ENCODE peak calls at places on chromosomes 13 and 19, in nine cellular contexts. V is kidney tubule cell; I is astrocyte of the hippocampus; A is T-helper 2 cell; Y is tibial artery; O is spleen; J is NCI-H774; R is NCI-H1105 treated with DMSO at 0.1 percent for 48 hours; Q is stimulated activated naive CD4-positive, alpha-beta T cell. K is an unnamed sample.

GRCh38 chr19:35213678-35214632 is 14.6 kb downstream of the FAM187B start:
- DNase-seq in V (peak), I (peak), A (peak), Y (peak), O (peak), J (no peak), R (peak), Q (peak), K (peak)

GRCh38 chr13:92807343-92807742 is 419.3 kb upstream of the GPC6 start:
- DNase-seq in V (no peak), I (peak), A (no peak), Y (no peak), O (no peak), J (no peak), R (no peak), Q (no peak), K (no peak)

GRCh38 chr13:49308977-49309408 is 61.3 kb downstream of the CDADC1 start:
- DNase-seq in V (peak), I (no peak), A (no peak), Y (peak), O (no peak), J (no peak), R (no peak), Q (no peak), K (no peak)

GRCh38 chr19:32018014-32018413 is 327.4 kb upstream of the ZNF507 start:
- DNase-seq in V (peak), I (peak), A (no peak), Y (no peak), O (no peak), J (no peak), R (no peak), Q (no peak), K (no peak)

GRCh38 chr13:23618341-23618740 is 48.1 kb downstream of the TNFRSF19 start:
- DNase-seq in V (peak), I (peak), A (no peak), Y (no peak), O (no peak), J (no peak), R (no peak), Q (no peak), K (no peak)

GRCh38 chr13:21800847-21801616 is 130.2 kb downstream of the FGF9 start:
- DNase-seq in V (peak), I (peak), A (no peak), Y (no peak), O (no peak), J (no peak), R (no peak), Q (no peak), K (no peak)

GRCh38 chr13:94303644-94304174 is 175.8 kb downstream of the DCT start:
- DNase-seq in V (peak), I (no peak), A (no peak), Y (no peak), O (no peak), J (no peak), R (no peak), Q (no peak), K (no peak)

GRCh38 chr19:38658462-38659306 is 11.2 kb downstream of the ACTN4 start:
- DNase-seq in V (peak), I (peak), A (no peak), Y (peak), O (no peak), J (peak), R (peak), Q (no peak), K (no peak)

GRCh38 chr13:113956571-113956970 is 17.3 kb downstream of the C13orf46 start:
- DNase-seq in V (no peak), I (no peak), A (no peak), Y (no peak), O (peak), J (no peak), R (no peak), Q (no peak), K (no peak)

GRCh38 chr13:35781044-35781443 is 304.6 kb upstream of the MAB21L1 start:
- DNase-seq in V (no peak), I (no peak), A (no peak), Y (no peak), O (no peak), J (no peak), R (no peak), Q (no peak), K (no peak)

GRCh38 chr19:57477191-57478008 is at the start of gene ZNF772:
- DNase-seq in V (peak), I (peak), A (peak), Y (peak), O (peak), J (peak), R (peak), Q (peak), K (peak)

GRCh38 chr13:87669379-87669978 is 1.7 kb upstream of the SLITRK5 start:
- DNase-seq in V (peak), I (peak), A (no peak), Y (no peak), O (no peak), J (no peak), R (peak), Q (no peak), K (no peak)

GRCh38 chr19:48190288-48191284 is 20.1 kb downstream of the ZSWIM9 start:
- DNase-seq in V (peak), I (peak), A (peak), Y (no peak), O (no peak), J (no peak), R (no peak), Q (peak), K (peak)

GRCh38 chr13:98399756-98400155 is 177.2 kb downstream of the STK24 start:
- DNase-seq in V (no peak), I (no peak), A (no peak), Y (no peak), O (no peak), J (no peak), R (no peak), Q (no peak), K (no peak)

GRCh38 chr13:89899302-89900103 is 1448.0 kb upstream of the MIR17HG start:
- DNase-seq in V (no peak), I (no peak), A (no peak), Y (no peak), O (no peak), J (no peak), R (no peak), Q (no peak), K (no peak)

GRCh38 chr13:95924389-95924994 is 128.7 kb downstream of the UGGT2 start:
- DNase-seq in V (peak), I (peak), A (no peak), Y (no peak), O (no peak), J (no peak), R (no peak), Q (no peak), K (no peak)

GRCh38 chr13:54433511-54434206 is 1405.0 kb downstream of the OLFM4 start:
- DNase-seq in V (peak), I (no peak), A (no peak), Y (no peak), O (no peak), J (peak), R (peak), Q (no peak), K (no peak)

GRCh38 chr13:80334582-80335260 is 6.2 kb downstream of the SPRY2 start:
- DNase-seq in V (peak), I (peak), A (no peak), Y (no peak), O (no peak), J (no peak), R (no peak), Q (no peak), K (no peak)

K was measured in T follicular helper cell.